ENCODE peak calls at places on chromosomes 1 and 21, in seven cellular contexts. Z is stimulated activated CD4-positive, alpha-beta T cell treated with anti-CD3 and anti-CD28 coated beads, Interleukin-2, amount 100 ng/mL, for 4 hours; I is EH; R is activated naive CD8-positive, alpha-beta T cell treated with anti-CD3 and anti-CD28 coated beads, Interleukin-2, amount 50 U/mL, for 16 hours; X is NT2/D1; N is HFF-Myc; W is PC-3. G is an unnamed sample.

GRCh38 chr1:14571810-14572767 is 26.4 kb upstream of the KAZN start:
- DNase-seq in R (no peak), W (peak), X (peak), I (no peak), Z (no peak), N (no peak), G (peak)

GRCh38 chr1:24867064-24867870 is 62.8 kb downstream of the RUNX3 start:
- DNase-seq in W (no peak), N (no peak), X (no peak), R (no peak), Z (no peak), I (no peak), G (no peak)

GRCh38 chr1:11673089-11673769 is 7.7 kb downstream of the MAD2L2 start:
- DNase-seq in Z (no peak), I (no peak), R (no peak), N (no peak), X (no peak), W (no peak), G (peak)

GRCh38 chr1:61412601-61413000 is 312.3 kb downstream of the TM2D1 start:
- DNase-seq in R (no peak), X (no peak), W (no peak), Z (no peak), N (no peak), I (no peak), G (no peak)

GRCh38 chr1:245183429-245183828 is 28.6 kb downstream of the KIF26B start:
- DNase-seq in I (no peak), N (no peak), Z (no peak), W (no peak), R (no peak), X (no peak), G (no peak)

GRCh38 chr21:20856926-20857325 is 141.3 kb upstream of the NCAM2 start:
- DNase-seq in W (no peak), Z (no peak), N (no peak), X (no peak), R (no peak), I (no peak), G (no peak)

GRCh38 chr1:46820560-46821060 is 21.8 kb downstream of the CYP4B1 start:
- DNase-seq in Z (no peak), R (no peak), N (no peak), W (no peak), I (no peak), X (no peak), G (peak)

GRCh38 chr1:229758101-229759036 is 132.3 kb downstream of the URB2 start:
- DNase-seq in W (peak), Z (no peak), X (no peak), N (no peak), I (peak), R (no peak), G (no peak)

GRCh38 chr1:2081326-2081885 is 31.2 kb downstream of the PRKCZ start:
- DNase-seq in Z (no peak), N (no peak), I (no peak), X (no peak), R (no peak), W (no peak), G (no peak)